ENCODE peak calls at places on chromosomes 6 and 20, in nine cellular contexts. M is IMR-90, E is Peyer's patch, A is prostate gland, C is suprapubic skin, Z is heart left ventricle, O is A549, T is right lobe of liver, Y is uterus. F is an unnamed sample.

GRCh38 chr6:91718198-91718597 is 1131.3 kb upstream of the MAP3K7 start:
- DNase-seq in Y (no peak), E (no peak), A (no peak), M (no peak), O (no peak), Z (no peak), T (no peak), C (no peak), F (no peak)

GRCh38 chr20:5349448-5349847 is 32.7 kb upstream of the PROKR2 start:
- DNase-seq in Y (no peak), O (no peak), M (peak; percentile 1), T (no peak), A (no peak), Z (no peak), E (no peak), C (no peak), F (no peak)

GRCh38 chr6:90127589-90127988 is 169.1 kb downstream of the BACH2 start:
- DNase-seq in M (no peak), O (no peak), E (no peak), Z (no peak), C (no peak), A (no peak), T (no peak), Y (no peak), F (no peak)

GRCh38 chr6:2531426-2532208 is 219.1 kb downstream of the MYLK4 start:
- DNase-seq in C (no peak), E (no peak), T (no peak), Y (no peak), O (no peak), A (no peak), M (peak; percentile 94), Z (no peak), F (no peak)

GRCh38 chr6:18350271-18350670 is 36.9 kb upstream of the RNF144B start:
- DNase-seq in E (no peak), C (no peak), O (no peak), Z (peak; percentile 27), A (no peak), T (no peak), Y (no peak), M (no peak), F (no peak)

GRCh38 chr6:149242883-149243282 is 74.6 kb upstream of the TAB2 start:
- DNase-seq in E (no peak), M (peak; percentile 53), T (no peak), C (no peak), O (no peak), Y (no peak), Z (no peak), A (no peak), F (no peak)

GRCh38 chr6:21593412-21593926 is at the start of gene SOX4:
- DNase-seq in O (peak; percentile 86), Y (peak; percentile 94), M (peak; percentile 98), A (peak; percentile 96), Z (peak; percentile 94), C (peak; percentile 96), T (peak; percentile 90), E (peak; percentile 89), F (peak; percentile 94)

GRCh38 chr6:73364121-73364520 is 1.7 kb downstream of the KHDC3L start:
- DNase-seq in Z (no peak), C (no peak), A (no peak), T (no peak), E (no peak), O (no peak), Y (no peak), M (no peak), F (no peak)

GRCh38 chr20:49669601-49670189 is 44.0 kb downstream of the B4GALT5 start:
- DNase-seq in O (no peak), Y (no peak), C (no peak), E (no peak), A (no peak), T (no peak), M (no peak), Z (no peak), F (no peak)

GRCh38 chr6:81696505-81696904 is 56.0 kb downstream of the TENT5A start:
- DNase-seq in Z (no peak), C (no peak), E (no peak), Y (no peak), A (no peak), M (peak; percentile 33), T (no peak), O (no peak), F (peak; percentile 12)

GRCh38 chr6:47631248-47632196 is 66.9 kb upstream of the ADGRF4 start:
- DNase-seq in Y (no peak), T (no peak), C (no peak), O (no peak), M (peak; percentile 45), A (no peak), E (no peak), Z (no peak), F (no peak)

GRCh38 chr6:29943053-29943966 is 978 bp downstream of the HLA-A start:
- DNase-seq in C (peak; percentile 71), Z (no peak), A (no peak), Y (no peak), M (no peak), E (peak; percentile 35), O (no peak), T (peak; percentile 62), F (peak; percentile 19)

GRCh38 chr6:51489133-51489532 is 598.3 kb downstream of the PKHD1 start:
- DNase-seq in T (no peak), E (no peak), O (no peak), Y (no peak), C (no peak), A (no peak), M (no peak), Z (no peak), F (no peak)

GRCh38 chr6:34981951-34982350 is 92.9 kb downstream of the ANKS1A start:
- DNase-seq in C (no peak), M (peak; percentile 47), T (no peak), O (no peak), E (no peak), A (no peak), Z (no peak), Y (no peak), F (no peak)

GRCh38 chr20:38724603-38725457 is 544 bp downstream of the SLC32A1 start:
- DNase-seq in A (no peak), O (no peak), Z (no peak), Y (no peak), C (no peak), M (no peak), E (no peak), T (no peak), F (no peak)

GRCh38 chr6:158706369-158706982 is 56.6 kb downstream of the SYTL3 start:
- DNase-seq in Z (peak; percentile 78), T (no peak), E (peak; percentile 17), O (peak; percentile 73), Y (peak; percentile 58), M (peak; percentile 51), A (peak; percentile 64), C (no peak), F (peak; percentile 61)
- TF ChIP-seq CTCF in Z (peak; percentile 64), T (peak; percentile 35), E (no peak), O (peak; percentile 41), Y (peak; percentile 54), M (peak; percentile 55), A (no peak), C (no peak), F (peak; percentile 49)

GRCh38 chr6:166959906-166960608 is 3.7 kb upstream of the RNASET2 start:
- DNase-seq in A (no peak), C (no peak), M (no peak), O (no peak), Y (no peak), T (no peak), E (no peak), Z (no peak), F (no peak)
- H3K4me1 ChIP-seq in A (no peaks in the 10 kb centered on the region), C (peaks cover 25% of the 10 kb centered on the region), M (peaks cover 10% of the 10 kb centered on the region), O (no peaks in the 10 kb centered on the region), Y (peaks cover 6% of the 10 kb centered on the region), T (no peaks in the 10 kb centered on the region), E (peaks cover 5% of the 10 kb centered on the region), Z (peaks cover 42% of the 10 kb centered on the region), F (peaks cover 18% of the 10 kb centered on the region)

DNA sequence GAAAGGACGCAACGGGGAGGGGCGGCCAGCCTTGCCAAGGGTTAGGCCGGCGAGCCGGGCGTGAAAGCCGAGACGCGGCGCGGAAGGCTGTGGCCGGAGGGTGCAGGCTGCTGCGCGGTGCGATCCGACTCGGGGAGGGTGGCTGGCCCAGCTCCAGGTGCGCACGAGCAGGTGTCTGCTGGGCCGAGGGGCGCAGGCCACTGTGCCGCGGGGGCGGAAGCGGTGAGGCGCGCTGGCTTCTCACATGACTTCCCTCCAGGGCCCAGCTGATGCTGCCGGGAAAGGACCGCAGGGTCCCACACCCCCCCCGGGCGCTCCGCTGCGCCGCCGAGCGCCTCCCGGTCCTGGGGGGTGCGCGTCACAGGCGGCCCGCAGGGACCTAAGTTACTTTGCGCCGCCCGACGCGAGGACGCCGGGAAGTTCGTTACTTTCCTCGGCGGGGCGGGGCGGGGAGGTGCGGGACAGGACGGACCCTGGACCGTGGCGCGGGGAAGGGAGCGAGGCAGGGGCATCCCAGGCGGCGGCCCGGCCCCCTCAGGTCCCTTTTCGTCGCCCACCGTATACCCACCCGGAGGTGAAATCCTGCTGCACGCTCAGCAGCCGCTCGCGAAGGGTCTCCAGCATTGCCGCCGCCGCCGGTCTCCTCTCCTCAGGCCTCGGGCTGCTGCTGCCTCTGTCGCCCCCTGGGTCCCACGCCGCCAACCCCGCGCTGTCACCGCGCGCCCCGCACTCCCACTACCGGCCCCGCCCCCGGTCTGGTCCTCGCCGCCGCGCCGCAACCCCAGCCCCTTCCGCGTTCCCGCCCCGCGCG is at the start of gene DTNBP1:
- DNase-seq in M (peak; percentile 16), Z (peak; percentile 87), C (peak; percentile 86), A (peak; percentile 76), E (peak; percentile 85), T (peak; percentile 87), Y (peak; percentile 85), O (peak; percentile 16), F (peak; percentile 86)
- TF ChIP-seq POLR2A in M (no peak), Z (peak; percentile 50), C (no peak), A (peak; percentile 38), E (peak; percentile 37), T (peak; percentile 52), Y (no peak), O (peak; percentile 24), F (peak; percentile 68)

GRCh38 chr6:89121934-89122333 is 4.1 kb upstream of the SRSF12 start:
- DNase-seq in C (no peak), M (no peak), T (no peak), A (no peak), Y (no peak), E (no peak), O (no peak), Z (no peak), F (no peak)

GRCh38 chr6:89118931-89119330 is 1.1 kb upstream of the SRSF12 start:
- DNase-seq in Y (no peak), M (no peak), T (no peak), E (no peak), Z (no peak), C (no peak), O (no peak), A (no peak), F (peak; percentile 26)

GRCh38 chr6:89117285-89118108 is at the start of gene SRSF12:
- DNase-seq in O (peak; percentile 50), Z (peak; percentile 33), E (no peak), M (peak; percentile 19), T (peak; percentile 65), C (no peak), A (peak; percentile 19), Y (peak; percentile 28), F (peak; percentile 47)

GRCh38 chr6:89120371-89120770 is 2.5 kb upstream of the SRSF12 start:
- DNase-seq in Z (no peak), C (no peak), T (no peak), A (no peak), M (peak; percentile 41), Y (no peak), O (no peak), E (no peak), F (no peak)

DNA sequence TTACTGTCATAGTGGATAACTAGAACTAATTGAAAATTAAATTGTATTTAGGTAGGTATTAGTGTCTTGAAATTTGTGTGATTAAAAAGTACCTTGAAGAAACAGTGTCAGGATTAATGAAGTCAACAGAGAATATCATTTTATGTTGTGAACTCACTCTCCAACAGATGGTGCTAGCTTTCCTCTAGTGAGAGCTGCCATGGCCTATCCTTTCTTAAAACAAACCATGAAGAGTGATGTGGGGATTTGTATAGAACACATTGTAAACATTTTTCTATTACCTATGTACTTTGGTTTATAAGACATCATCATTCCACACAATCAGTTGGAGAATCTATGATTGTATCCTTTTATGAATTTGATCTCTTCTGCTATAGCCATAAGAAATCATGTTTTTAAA is 4.8 kb upstream of the SRSF12 start:
- DNase-seq in C (no peak), A (no peak), O (no peak), M (peak; percentile 52), Y (no peak), T (no peak), E (no peak), Z (no peak), F (no peak)
- TF ChIP-seq CTCF in C (no peak), A (no peak), O (peak; percentile 71), M (peak; percentile 67), Y (peak; percentile 33), T (peak; percentile 62), E (no peak), Z (peak; percentile 63), F (peak; percentile 51)

F was measured in body of pancreas.